ENCODE peak calls at places on chromosomes 7 and 10, in eight cellular contexts. E is body of pancreas; H is BJ; I is bronchial epithelial cell; M is stimulated activated CD4-positive, alpha-beta T cell treated with anti-CD3 and anti-CD28 coated beads, Interleukin-2, amount 100 ng/mL, for 24 hours; O is MM.1S; W is SK-MEL-5; R is activated CD4-positive, alpha-beta T cell treated with anti-CD3 and anti-CD28 coated beads, Interleukin-2, amount 50 U/mL, for 1 hour. V is an unnamed sample.
A peak's percentile ranks its signal among the peaks of the same experiment; 100 is the strongest.

GRCh38 chr7:127751062-127751722 is 99.2 kb downstream of the SND1 start:
- DNase-seq in E (no peak), H (peak; percentile 53), I (peak; percentile 31), M (no peak), O (no peak), W (peak; percentile 96), R (no peak), V (no peak)

GRCh38 chr10:5563991-5564536 is 39.3 kb downstream of the CALML3 start:
- DNase-seq in E (no peak), H (no peak), I (peak; percentile 91), M (peak; percentile 45), O (no peak), W (no peak), R (peak; percentile 53), V (no peak)

GRCh38 chr7:138980575-138981285 is 459 bp downstream of the KIAA1549 start:
- DNase-seq in E (no peak), H (no peak), I (peak; percentile 7), M (peak; percentile 21), O (peak; percentile 9), W (no peak), R (no peak), V (no peak)

GRCh38 chr7:44646176-44646920 is 39.9 kb downstream of the OGDH start:
- DNase-seq in E (no peak), H (no peak), I (no peak), M (no peak), O (no peak), W (no peak), R (no peak), V (no peak)

GRCh38 chr10:128614206-128614605 is 488.0 kb upstream of the MKI67 start:
- DNase-seq in E (no peak), H (no peak), I (no peak), M (no peak), O (no peak), W (no peak), R (no peak), V (no peak)

GRCh38 chr10:29407280-29407858 is 118.5 kb downstream of the LYZL1 start:
- DNase-seq in E (no peak), H (no peak), I (no peak), M (no peak), O (no peak), W (no peak), R (no peak), V (no peak)

GRCh38 chr10:95375418-95375817 is 84.6 kb upstream of the PDLIM1 start:
- DNase-seq in E (no peak), H (no peak), I (no peak), M (no peak), O (no peak), W (no peak), R (no peak), V (no peak)

GRCh38 chr7:80699030-80699638 is 60.7 kb downstream of the CD36 start:
- DNase-seq in E (no peak), H (no peak), I (peak; percentile 58), M (no peak), O (peak; percentile 55), W (peak; percentile 86), R (no peak), V (peak; percentile 26)

GRCh38 chr7:117110480-117111315 is 157.4 kb downstream of the ST7 start:
- DNase-seq in E (no peak), H (no peak), I (no peak), M (peak; percentile 49), O (peak; percentile 91), W (no peak), R (peak; percentile 18), V (no peak)

GRCh38 chr7:3195160-3195559 is 105.9 kb upstream of the SDK1 start:
- DNase-seq in E (no peak), H (no peak), I (no peak), M (no peak), O (no peak), W (no peak), R (no peak), V (no peak)

GRCh38 chr10:17348111-17349008 is 106.0 kb downstream of the ST8SIA6 start:
- DNase-seq in E (peak; percentile 23), H (peak; percentile 37), I (peak; percentile 92), M (no peak), O (no peak), W (peak; percentile 81), R (no peak), V (no peak)

GRCh38 chr7:1025747-1026581 is 18.4 kb upstream of the GPR146 start:
- DNase-seq in E (peak; percentile 97), H (no peak), I (no peak), M (no peak), O (no peak), W (no peak), R (no peak), V (peak; percentile 49)

GRCh38 chr7:73901823-73902597 is 41.1 kb downstream of the TMEM270 start:
- DNase-seq in E (no peak), H (no peak), I (no peak), M (no peak), O (no peak), W (no peak), R (no peak), V (no peak)

GRCh38 chr7:100017300-100017699 is 1.9 kb downstream of the ZKSCAN1 start:
- DNase-seq in E (peak; percentile 75), H (no peak), I (no peak), M (no peak), O (no peak), W (no peak), R (no peak), V (no peak)

GRCh38 chr7:36110584-36110983 is 42.5 kb upstream of the EEPD1 start:
- DNase-seq in E (no peak), H (no peak), I (no peak), M (no peak), O (no peak), W (no peak), R (no peak), V (no peak)

GRCh38 chr7:17696422-17696821 is 243.9 kb downstream of the SNX13 start:
- DNase-seq in E (no peak), H (no peak), I (peak; percentile 96), M (no peak), O (no peak), W (peak; percentile 100), R (no peak), V (no peak)

GRCh38 chr7:83681200-83681599 is 32.3 kb upstream of the SEMA3E start:
- DNase-seq in E (no peak), H (no peak), I (no peak), M (no peak), O (no peak), W (no peak), R (no peak), V (no peak)

GRCh38 chr7:134562136-134562535 is 13.2 kb downstream of the AKR1B15 start:
- DNase-seq in E (peak; percentile 4), H (no peak), I (peak; percentile 82), M (no peak), O (no peak), W (no peak), R (no peak), V (no peak)

GRCh38 chr10:21797537-21797936 is 206.0 kb downstream of the DNAJC1 start:
- DNase-seq in E (no peak), H (no peak), I (no peak), M (no peak), O (no peak), W (no peak), R (no peak), V (no peak)

GRCh38 chr10:74880041-74880440 is 53.6 kb downstream of the KAT6B start:
- DNase-seq in E (no peak), H (no peak), I (no peak), M (no peak), O (no peak), W (no peak), R (no peak), V (no peak)

GRCh38 chr7:112131016-112131415 is 75.2 kb downstream of the DOCK4 start:
- DNase-seq in E (no peak), H (no peak), I (no peak), M (no peak), O (no peak), W (no peak), R (no peak), V (no peak)

GRCh38 chr7:44057849-44058758 is 7.3 kb downstream of the PGAM2 start:
- DNase-seq in E (no peak), H (no peak), I (peak; percentile 76), M (no peak), O (no peak), W (no peak), R (no peak), V (no peak)

GRCh38 chr7:47809387-47809786 is 138.9 kb downstream of the PKD1L1 start:
- DNase-seq in E (peak; percentile 79), H (no peak), I (no peak), M (no peak), O (no peak), W (no peak), R (no peak), V (peak; percentile 17)

GRCh38 chr10:82190432-82191260 is 315.7 kb downstream of the NRG3 start:
- DNase-seq in E (no peak), H (peak; percentile 4), I (no peak), M (no peak), O (no peak), W (peak; percentile 80), R (no peak), V (no peak)

GRCh38 chr7:35003679-35004278 is 33.5 kb downstream of the DPY19L1 start:
- DNase-seq in E (peak; percentile 62), H (peak; percentile 9), I (peak; percentile 94), M (no peak), O (no peak), W (peak; percentile 95), R (no peak), V (peak; percentile 46)

GRCh38 chr10:126222736-126223511 is 165.4 kb downstream of the ADAM12 start:
- DNase-seq in E (no peak), H (no peak), I (no peak), M (no peak), O (no peak), W (no peak), R (no peak), V (no peak)

GRCh38 chr10:116668018-116668417 is 47.3 kb downstream of the PNLIPRP2 start:
- DNase-seq in E (no peak), H (no peak), I (no peak), M (no peak), O (no peak), W (no peak), R (no peak), V (no peak)

GRCh38 chr7:73354196-73354595 is 26.2 kb downstream of the FKBP6 start:
- DNase-seq in E (no peak), H (no peak), I (no peak), M (no peak), O (no peak), W (no peak), R (no peak), V (no peak)

GRCh38 chr10:52318136-52318810 is 4.2 kb downstream of the DKK1 start:
- DNase-seq in E (no peak), H (peak; percentile 29), I (no peak), M (no peak), O (no peak), W (no peak), R (no peak), V (no peak)

GRCh38 chr10:48820231-48820630 is 119.4 kb downstream of the LRRC18 start:
- DNase-seq in E (no peak), H (no peak), I (no peak), M (no peak), O (no peak), W (no peak), R (no peak), V (no peak)

GRCh38 chr7:157466473-157467261 is 129.9 kb downstream of the DNAJB6 start:
- DNase-seq in E (no peak), H (no peak), I (no peak), M (no peak), O (no peak), W (peak; percentile 39), R (no peak), V (no peak)

V was measured in NCI-H774.